ENCODE peak calls at places on chromosome 4, in eight cellular contexts. One of them, this sample, is unnamed.

GRCh38 chr4:25991296-25991695 is 77.3 kb downstream of the SMIM20 start:
- DNase-seq in WTC11: no peak
- DNase-seq in HS-27A: no peak
- DNase-seq in stimulated activated CD4-positive, alpha-beta T cell treated with anti-CD3 and anti-CD28 coated beads, TNF-alpha, amount 100 ng/mL, for 48 hours: no peak
- DNase-seq in NAMALWA: no peak
- DNase-seq in cardiac muscle cell: no peak
- DNase-seq in NCI-H2029: no peak
- DNase-seq in activated CD4-positive, alpha-beta T cell treated with anti-CD3 and anti-CD28 coated beads for 48 hours: no peak
- DNase-seq in this sample: no peak

GRCh38 chr4:142434519-142435224 is 411.4 kb downstream of the INPP4B start:
- DNase-seq in WTC11: no peak
- DNase-seq in HS-27A: no peak
- DNase-seq in stimulated activated CD4-positive, alpha-beta T cell treated with anti-CD3 and anti-CD28 coated beads, TNF-alpha, amount 100 ng/mL, for 48 hours: no peak
- DNase-seq in NAMALWA: no peak
- DNase-seq in cardiac muscle cell: no peak
- DNase-seq in NCI-H2029: no peak
- DNase-seq in activated CD4-positive, alpha-beta T cell treated with anti-CD3 and anti-CD28 coated beads for 48 hours: no peak
- DNase-seq in this sample: no peak

GRCh38 chr4:170009291-170009690 is 16.9 kb downstream of the MFAP3L start:
- DNase-seq in WTC11: no peak
- DNase-seq in HS-27A: no peak
- DNase-seq in stimulated activated CD4-positive, alpha-beta T cell treated with anti-CD3 and anti-CD28 coated beads, TNF-alpha, amount 100 ng/mL, for 48 hours: no peak
- DNase-seq in NAMALWA: no peak
- DNase-seq in cardiac muscle cell: no peak
- DNase-seq in NCI-H2029: no peak
- DNase-seq in activated CD4-positive, alpha-beta T cell treated with anti-CD3 and anti-CD28 coated beads for 48 hours: no peak
- DNase-seq in this sample: no peak

GRCh38 chr4:182085051-182085480 is 158.1 kb upstream of the TENM3 start:
- DNase-seq in WTC11: no peak
- DNase-seq in HS-27A: no peak
- DNase-seq in stimulated activated CD4-positive, alpha-beta T cell treated with anti-CD3 and anti-CD28 coated beads, TNF-alpha, amount 100 ng/mL, for 48 hours: no peak
- DNase-seq in NAMALWA: no peak
- DNase-seq in cardiac muscle cell: no peak
- DNase-seq in NCI-H2029: no peak
- DNase-seq in activated CD4-positive, alpha-beta T cell treated with anti-CD3 and anti-CD28 coated beads for 48 hours: no peak
- DNase-seq in this sample: no peak

GRCh38 chr4:1086011-1086410 is 27.4 kb downstream of the RNF212 start:
- DNase-seq in WTC11: no peak
- DNase-seq in HS-27A: no peak
- DNase-seq in stimulated activated CD4-positive, alpha-beta T cell treated with anti-CD3 and anti-CD28 coated beads, TNF-alpha, amount 100 ng/mL, for 48 hours: no peak
- DNase-seq in NAMALWA: no peak
- DNase-seq in cardiac muscle cell: no peak
- DNase-seq in NCI-H2029: no peak
- DNase-seq in activated CD4-positive, alpha-beta T cell treated with anti-CD3 and anti-CD28 coated beads for 48 hours: no peak
- DNase-seq in this sample: no peak

GRCh38 chr4:137881641-137882040 is 349.3 kb upstream of the PCDH18 start:
- DNase-seq in WTC11: no peak
- DNase-seq in HS-27A: no peak
- DNase-seq in stimulated activated CD4-positive, alpha-beta T cell treated with anti-CD3 and anti-CD28 coated beads, TNF-alpha, amount 100 ng/mL, for 48 hours: no peak
- DNase-seq in NAMALWA: no peak
- DNase-seq in cardiac muscle cell: no peak
- DNase-seq in NCI-H2029: no peak
- DNase-seq in activated CD4-positive, alpha-beta T cell treated with anti-CD3 and anti-CD28 coated beads for 48 hours: no peak
- DNase-seq in this sample: no peak

GRCh38 chr4:120454788-120455187 is 388.1 kb upstream of the MAD2L1 start:
- DNase-seq in WTC11: no peak
- DNase-seq in HS-27A: no peak
- DNase-seq in stimulated activated CD4-positive, alpha-beta T cell treated with anti-CD3 and anti-CD28 coated beads, TNF-alpha, amount 100 ng/mL, for 48 hours: no peak
- DNase-seq in NAMALWA: no peak
- DNase-seq in cardiac muscle cell: no peak
- DNase-seq in NCI-H2029: no peak
- DNase-seq in activated CD4-positive, alpha-beta T cell treated with anti-CD3 and anti-CD28 coated beads for 48 hours: no peak
- DNase-seq in this sample: no peak

GRCh38 chr4:148116264-148116663 is 325.9 kb downstream of the NR3C2 start:
- DNase-seq in WTC11: no peak
- DNase-seq in HS-27A: no peak
- DNase-seq in stimulated activated CD4-positive, alpha-beta T cell treated with anti-CD3 and anti-CD28 coated beads, TNF-alpha, amount 100 ng/mL, for 48 hours: no peak
- DNase-seq in NAMALWA: no peak
- DNase-seq in cardiac muscle cell: no peak
- DNase-seq in NCI-H2029: no peak
- DNase-seq in activated CD4-positive, alpha-beta T cell treated with anti-CD3 and anti-CD28 coated beads for 48 hours: no peak
- DNase-seq in this sample: no peak

GRCh38 chr4:158729716-158730559 is 6.7 kb upstream of the PPID start:
- DNase-seq in WTC11: peak
- DNase-seq in HS-27A: peak
- DNase-seq in stimulated activated CD4-positive, alpha-beta T cell treated with anti-CD3 and anti-CD28 coated beads, TNF-alpha, amount 100 ng/mL, for 48 hours: no peak
- DNase-seq in NAMALWA: peak
- DNase-seq in cardiac muscle cell: peak
- DNase-seq in NCI-H2029: peak
- DNase-seq in activated CD4-positive, alpha-beta T cell treated with anti-CD3 and anti-CD28 coated beads for 48 hours: peak
- DNase-seq in this sample: peak

GRCh38 chr4:187606581-187606980 is 389.0 kb upstream of the ZFP42 start:
- DNase-seq in WTC11: peak
- DNase-seq in HS-27A: no peak
- DNase-seq in stimulated activated CD4-positive, alpha-beta T cell treated with anti-CD3 and anti-CD28 coated beads, TNF-alpha, amount 100 ng/mL, for 48 hours: no peak
- DNase-seq in NAMALWA: peak
- DNase-seq in cardiac muscle cell: peak
- DNase-seq in NCI-H2029: peak
- DNase-seq in activated CD4-positive, alpha-beta T cell treated with anti-CD3 and anti-CD28 coated beads for 48 hours: peak
- DNase-seq in this sample: peak

GRCh38 chr4:23818097-23818648 is 71.7 kb downstream of the PPARGC1A start:
- DNase-seq in WTC11: no peak
- DNase-seq in HS-27A: no peak
- DNase-seq in stimulated activated CD4-positive, alpha-beta T cell treated with anti-CD3 and anti-CD28 coated beads, TNF-alpha, amount 100 ng/mL, for 48 hours: no peak
- DNase-seq in NAMALWA: no peak
- DNase-seq in cardiac muscle cell: peak
- DNase-seq in NCI-H2029: no peak
- DNase-seq in activated CD4-positive, alpha-beta T cell treated with anti-CD3 and anti-CD28 coated beads for 48 hours: no peak
- DNase-seq in this sample: peak

GRCh38 chr4:153798436-153798835 is 9.6 kb upstream of the SFRP2 start:
- DNase-seq in WTC11: no peak
- DNase-seq in HS-27A: no peak
- DNase-seq in stimulated activated CD4-positive, alpha-beta T cell treated with anti-CD3 and anti-CD28 coated beads, TNF-alpha, amount 100 ng/mL, for 48 hours: no peak
- DNase-seq in NAMALWA: no peak
- DNase-seq in cardiac muscle cell: no peak
- DNase-seq in NCI-H2029: no peak
- DNase-seq in activated CD4-positive, alpha-beta T cell treated with anti-CD3 and anti-CD28 coated beads for 48 hours: no peak
- DNase-seq in this sample: no peak

GRCh38 chr4:39255266-39255665 is 72.9 kb downstream of the WDR19 start:
- DNase-seq in WTC11: no peak
- DNase-seq in HS-27A: peak
- DNase-seq in stimulated activated CD4-positive, alpha-beta T cell treated with anti-CD3 and anti-CD28 coated beads, TNF-alpha, amount 100 ng/mL, for 48 hours: no peak
- DNase-seq in NAMALWA: no peak
- DNase-seq in cardiac muscle cell: no peak
- DNase-seq in NCI-H2029: no peak
- DNase-seq in activated CD4-positive, alpha-beta T cell treated with anti-CD3 and anti-CD28 coated beads for 48 hours: no peak
- DNase-seq in this sample: no peak

GRCh38 chr4:2411786-2412510 is 6.5 kb downstream of the ZFYVE28 start:
- DNase-seq in WTC11: peak
- DNase-seq in HS-27A: no peak
- DNase-seq in stimulated activated CD4-positive, alpha-beta T cell treated with anti-CD3 and anti-CD28 coated beads, TNF-alpha, amount 100 ng/mL, for 48 hours: no peak
- DNase-seq in NAMALWA: no peak
- DNase-seq in cardiac muscle cell: no peak
- DNase-seq in NCI-H2029: no peak
- DNase-seq in activated CD4-positive, alpha-beta T cell treated with anti-CD3 and anti-CD28 coated beads for 48 hours: peak
- DNase-seq in this sample: no peak

GRCh38 chr4:108342325-108342986 is 173.7 kb upstream of the LEF1 start:
- DNase-seq in WTC11: no peak
- DNase-seq in HS-27A: no peak
- DNase-seq in stimulated activated CD4-positive, alpha-beta T cell treated with anti-CD3 and anti-CD28 coated beads, TNF-alpha, amount 100 ng/mL, for 48 hours: no peak
- DNase-seq in NAMALWA: no peak
- DNase-seq in cardiac muscle cell: no peak
- DNase-seq in NCI-H2029: no peak
- DNase-seq in activated CD4-positive, alpha-beta T cell treated with anti-CD3 and anti-CD28 coated beads for 48 hours: peak
- DNase-seq in this sample: no peak

GRCh38 chr4:4726051-4726450 is 133.4 kb upstream of the MSX1 start:
- DNase-seq in WTC11: no peak
- DNase-seq in HS-27A: no peak
- DNase-seq in stimulated activated CD4-positive, alpha-beta T cell treated with anti-CD3 and anti-CD28 coated beads, TNF-alpha, amount 100 ng/mL, for 48 hours: no peak
- DNase-seq in NAMALWA: peak
- DNase-seq in cardiac muscle cell: no peak
- DNase-seq in NCI-H2029: no peak
- DNase-seq in activated CD4-positive, alpha-beta T cell treated with anti-CD3 and anti-CD28 coated beads for 48 hours: no peak
- DNase-seq in this sample: no peak